ENCODE peak calls at places on chromosomes 4 and X, in four cellular contexts. R is upper lobe of right lung, K is pancreas, M is uterus. W is an unnamed sample. For H3K4me1, the result is how much of the 10 kb centered on the place peaks cover.

GRCh38 chr4:19054916-19055315 is 1033.4 kb upstream of the LCORL start:
- DNase-seq in M (no peak), R (no peak), K (no peak), W (no peak)

GRCh38 chr4:118047043-118047442 is 12.8 kb downstream of the NDST3 start:
- DNase-seq in R (no peak), M (no peak), K (no peak), W (no peak)

GRCh38 chr4:106546380-106546779 is 177.8 kb upstream of the GIMD1 start:
- DNase-seq in M (no peak), R (no peak), K (no peak), W (no peak)

GRCh38 chrX:10239611-10240064 is 82.9 kb downstream of the CLCN4 start:
- DNase-seq in K (no peak), R (no peak), M (no peak), W (no peak)

GRCh38 chr4:153346563-153346962 is 2.1 kb downstream of the MND1 start:
- DNase-seq in R (no peak), K (no peak), M (no peak), W (no peak)

GRCh38 chrX:17608898-17609297 is 128.4 kb upstream of the SCML1 start:
- DNase-seq in M (no peak), K (peak), R (no peak), W (no peak)

GRCh38 chrX:133045986-133046385 is 50.9 kb downstream of the USP26 start:
- DNase-seq in R (no peak), K (no peak), M (no peak), W (no peak)

GRCh38 chrX:19072372-19072771 is 49.9 kb downstream of the ADGRG2 start:
- DNase-seq in K (no peak), R (no peak), M (no peak), W (no peak)

GRCh38 chrX:104315555-104315954 is 60.8 kb upstream of the ESX1 start:
- DNase-seq in K (no peak), M (no peak), R (no peak), W (no peak)

GRCh38 chr4:2067446-2068197 is 8.5 kb downstream of the NAT8L start:
- DNase-seq in M (no peak), K (no peak), R (peak), W (peak)

GRCh38 chr4:184514121-184514988 is 40.0 kb upstream of the IRF2 start:
- DNase-seq in M (peak), R (peak), K (no peak), W (no peak)

GRCh38 chr4:168835880-168836454 is 174.1 kb downstream of the CBR4 start:
- DNase-seq in R (no peak), M (no peak), K (no peak), W (no peak)
- H3K4me1 ChIP-seq in R (under half), M (under half), K (under half), W (under half)

GRCh38 chrX:151977009-151977408 is 2.5 kb upstream of the GABRE start:
- DNase-seq in K (no peak), R (no peak), M (no peak), W (no peak)

GRCh38 chrX:151973851-151974335 is 583 bp downstream of the GABRE start:
- DNase-seq in K (no peak), R (peak), M (peak), W (no peak)

GRCh38 chrX:151975736-151976275 is 1.3 kb upstream of the GABRE start:
- DNase-seq in K (no peak), M (no peak), R (no peak), W (no peak)

GRCh38 chrX:151974336-151975227 is at the start of gene GABRE:
- DNase-seq in R (peak), K (peak), M (peak), W (no peak)

GRCh38 chrX:151975228-151975593 is 735 bp upstream of the GABRE start:
- DNase-seq in K (no peak), R (no peak), M (no peak), W (no peak)
- H3K4me3 ChIP-seq in K (no peak), R (peak), M (no peak), W (no peak)

GRCh38 chr4:143287571-143287923 is 49.1 kb upstream of the GAB1 start:
- DNase-seq in R (no peak), K (no peak), M (no peak), W (no peak)
- H3K27ac ChIP-seq in R (peak), K (no peak), M (peak), W (peak)

GRCh38 chr4:183349673-183350072 is 27.4 kb upstream of the CLDN24 start:
- DNase-seq in R (no peak), K (no peak), M (no peak), W (no peak)

GRCh38 chr4:183348706-183349659 is 26.8 kb upstream of the CLDN24 start:
- DNase-seq in K (no peak), R (no peak), M (no peak), W (no peak)

GRCh38 chr4:183345261-183345660 is 23.0 kb upstream of the CLDN24 start:
- DNase-seq in K (no peak), M (no peak), R (no peak), W (no peak)

GRCh38 chr4:183348136-183348535 is 25.9 kb upstream of the CLDN24 start:
- DNase-seq in K (no peak), R (peak), M (no peak), W (no peak)

GRCh38 chr4:183347586-183347985 is 25.4 kb upstream of the CLDN24 start:
- DNase-seq in K (no peak), M (no peak), R (no peak), W (no peak)
- H3K4me1 ChIP-seq in K (under half), M (under half), R (under half), W (under half)

GRCh38 chr4:176792348-176793059 is at the start of gene VEGFC:
- DNase-seq in M (peak), K (peak), R (peak), W (peak)
- H3K4me3 ChIP-seq in M (peak), K (peak), R (peak), W (peak)

GRCh38 chrX:32268207-32268606 is 943.1 kb downstream of the DMD start:
- DNase-seq in M (no peak), R (no peak), K (no peak), W (no peak)

GRCh38 chrX:32267796-32268195 is 943.6 kb downstream of the DMD start:
- DNase-seq in K (no peak), R (no peak), M (no peak), W (no peak)

GRCh38 chrX:32269877-32270276 is 941.5 kb downstream of the DMD start:
- DNase-seq in M (no peak), K (no peak), R (no peak), W (no peak)
- H3K27ac ChIP-seq in M (no peak), K (no peak), R (no peak), W (no peak)

GRCh38 chrX:143837010-143837409 is 46.9 kb upstream of the UBE2NL start:
- DNase-seq in R (no peak), K (no peak), M (no peak), W (no peak)
- H3K4me1 ChIP-seq in R (under half), K (under half), M (under half), W (under half)

W was measured in RWPE2.